ENCODE peak calls at places on chromosomes 2 and 18, in ten cellular contexts. One of them, this sample, is unnamed.

GRCh38 chr2:120397362-120397811 is 51.5 kb downstream of the INHBB start:
- DNase-seq in fibroblast of mammary gland: no peak
- DNase-seq in astrocyte of the cerebellum: no peak
- DNase-seq in upper lobe of right lung: no peak
- DNase-seq in AG04450: no peak
- DNase-seq in OCI-LY7: no peak
- DNase-seq in Peyer's patch: no peak
- DNase-seq in GM06990: no peak
- DNase-seq in transverse colon: no peak
- DNase-seq in heart right ventricle: no peak
- DNase-seq in this sample: peak; percentile 46

GRCh38 chr2:130393318-130393910 is 37.6 kb downstream of the PTPN18 start:
- DNase-seq in upper lobe of right lung: no peak
- DNase-seq in GM06990: no peak
- DNase-seq in transverse colon: no peak
- DNase-seq in OCI-LY7: peak; percentile 3
- DNase-seq in astrocyte of the cerebellum: no peak
- DNase-seq in Peyer's patch: no peak
- DNase-seq in AG04450: no peak
- DNase-seq in heart right ventricle: no peak
- DNase-seq in fibroblast of mammary gland: no peak
- DNase-seq in this sample: no peak

GRCh38 chr2:139495851-139496250 is 715.7 kb upstream of the NXPH2 start:
- DNase-seq in transverse colon: no peak
- DNase-seq in heart right ventricle: no peak
- DNase-seq in GM06990: no peak
- DNase-seq in fibroblast of mammary gland: no peak
- DNase-seq in astrocyte of the cerebellum: no peak
- DNase-seq in AG04450: no peak
- DNase-seq in Peyer's patch: no peak
- DNase-seq in upper lobe of right lung: no peak
- DNase-seq in OCI-LY7: no peak
- DNase-seq in this sample: no peak

GRCh38 chr2:19035238-19035637 is 323.2 kb downstream of the OSR1 start:
- DNase-seq in Peyer's patch: no peak
- DNase-seq in transverse colon: no peak
- DNase-seq in fibroblast of mammary gland: peak; percentile 85
- DNase-seq in OCI-LY7: no peak
- DNase-seq in heart right ventricle: peak; percentile 17
- DNase-seq in AG04450: no peak
- DNase-seq in GM06990: no peak
- DNase-seq in upper lobe of right lung: no peak
- DNase-seq in astrocyte of the cerebellum: peak; percentile 60
- DNase-seq in this sample: peak; percentile 85

GRCh38 chr2:240928476-240929363 is 22.6 kb downstream of the CROCC2 start:
- DNase-seq in astrocyte of the cerebellum: no peak
- DNase-seq in AG04450: no peak
- DNase-seq in Peyer's patch: no peak
- DNase-seq in GM06990: no peak
- DNase-seq in fibroblast of mammary gland: no peak
- DNase-seq in transverse colon: no peak
- DNase-seq in OCI-LY7: no peak
- DNase-seq in upper lobe of right lung: peak; percentile 45
- DNase-seq in heart right ventricle: no peak
- DNase-seq in this sample: no peak

GRCh38 chr18:80173060-80173459 is 64.0 kb downstream of the ADNP2 start:
- DNase-seq in transverse colon: no peak
- DNase-seq in Peyer's patch: no peak
- DNase-seq in OCI-LY7: no peak
- DNase-seq in GM06990: no peak
- DNase-seq in upper lobe of right lung: peak; percentile 40
- DNase-seq in astrocyte of the cerebellum: no peak
- DNase-seq in heart right ventricle: no peak
- DNase-seq in AG04450: no peak
- DNase-seq in fibroblast of mammary gland: no peak
- DNase-seq in this sample: no peak

GRCh38 chr2:191486584-191487320 is 191.2 kb upstream of the NABP1 start:
- DNase-seq in heart right ventricle: no peak
- DNase-seq in GM06990: no peak
- DNase-seq in upper lobe of right lung: no peak
- DNase-seq in Peyer's patch: no peak
- DNase-seq in AG04450: peak; percentile 91
- DNase-seq in fibroblast of mammary gland: peak; percentile 98
- DNase-seq in astrocyte of the cerebellum: peak; percentile 99
- DNase-seq in OCI-LY7: no peak
- DNase-seq in transverse colon: peak; percentile 11
- DNase-seq in this sample: peak; percentile 99

GRCh38 chr2:110854355-110855081 is 122.1 kb downstream of the ACOXL start:
- DNase-seq in Peyer's patch: no peak
- DNase-seq in fibroblast of mammary gland: peak; percentile 3
- DNase-seq in AG04450: no peak
- DNase-seq in astrocyte of the cerebellum: no peak
- DNase-seq in heart right ventricle: no peak
- DNase-seq in upper lobe of right lung: no peak
- DNase-seq in GM06990: no peak
- DNase-seq in OCI-LY7: peak; percentile 41
- DNase-seq in transverse colon: no peak
- DNase-seq in this sample: no peak

GRCh38 chr2:20536619-20537422 is 89.9 kb downstream of the RHOB start:
- DNase-seq in fibroblast of mammary gland: no peak
- DNase-seq in astrocyte of the cerebellum: no peak
- DNase-seq in Peyer's patch: no peak
- DNase-seq in transverse colon: no peak
- DNase-seq in OCI-LY7: no peak
- DNase-seq in heart right ventricle: no peak
- DNase-seq in upper lobe of right lung: no peak
- DNase-seq in AG04450: no peak
- DNase-seq in GM06990: no peak
- DNase-seq in this sample: no peak

GRCh38 chr2:187825108-187825507 is 270.9 kb upstream of the TFPI start:
- DNase-seq in OCI-LY7: no peak
- DNase-seq in AG04450: no peak
- DNase-seq in transverse colon: no peak
- DNase-seq in GM06990: no peak
- DNase-seq in astrocyte of the cerebellum: no peak
- DNase-seq in heart right ventricle: no peak
- DNase-seq in fibroblast of mammary gland: no peak
- DNase-seq in upper lobe of right lung: no peak
- DNase-seq in Peyer's patch: no peak
- DNase-seq in this sample: no peak

GRCh38 chr18:56402872-56403516 is 235.4 kb downstream of the TXNL1 start:
- DNase-seq in heart right ventricle: no peak
- DNase-seq in fibroblast of mammary gland: peak; percentile 93
- DNase-seq in transverse colon: no peak
- DNase-seq in OCI-LY7: no peak
- DNase-seq in upper lobe of right lung: no peak
- DNase-seq in Peyer's patch: no peak
- DNase-seq in AG04450: peak; percentile 59
- DNase-seq in GM06990: no peak
- DNase-seq in astrocyte of the cerebellum: peak; percentile 71
- DNase-seq in this sample: peak; percentile 94

GRCh38 chr18:78803104-78803503 is 176.5 kb upstream of the SALL3 start:
- DNase-seq in transverse colon: no peak
- DNase-seq in upper lobe of right lung: peak; percentile 40
- DNase-seq in GM06990: no peak
- DNase-seq in astrocyte of the cerebellum: no peak
- DNase-seq in OCI-LY7: no peak
- DNase-seq in fibroblast of mammary gland: no peak
- DNase-seq in Peyer's patch: no peak
- DNase-seq in heart right ventricle: no peak
- DNase-seq in AG04450: no peak
- DNase-seq in this sample: no peak

GRCh38 chr18:76519156-76519549 is 24.1 kb upstream of the ZNF516 start:
- DNase-seq in upper lobe of right lung: no peak
- DNase-seq in fibroblast of mammary gland: peak; percentile 41
- DNase-seq in AG04450: no peak
- DNase-seq in Peyer's patch: no peak
- DNase-seq in GM06990: no peak
- DNase-seq in heart right ventricle: no peak
- DNase-seq in transverse colon: no peak
- DNase-seq in OCI-LY7: no peak
- DNase-seq in astrocyte of the cerebellum: no peak
- DNase-seq in this sample: no peak

GRCh38 chr2:168521342-168521741 is 65.3 kb downstream of the CERS6 start:
- DNase-seq in OCI-LY7: no peak
- DNase-seq in GM06990: no peak
- DNase-seq in fibroblast of mammary gland: peak; percentile 45
- DNase-seq in transverse colon: no peak
- DNase-seq in Peyer's patch: no peak
- DNase-seq in astrocyte of the cerebellum: no peak
- DNase-seq in AG04450: no peak
- DNase-seq in heart right ventricle: no peak
- DNase-seq in upper lobe of right lung: no peak
- DNase-seq in this sample: no peak

GRCh38 chr2:191675807-191676667 is 1.9 kb upstream of the NABP1 start:
- DNase-seq in Peyer's patch: peak; percentile 84
- DNase-seq in OCI-LY7: peak; percentile 89
- DNase-seq in fibroblast of mammary gland: peak; percentile 41
- DNase-seq in heart right ventricle: peak; percentile 23
- DNase-seq in GM06990: peak; percentile 80
- DNase-seq in upper lobe of right lung: peak; percentile 64
- DNase-seq in AG04450: no peak
- DNase-seq in transverse colon: peak; percentile 69
- DNase-seq in astrocyte of the cerebellum: no peak
- DNase-seq in this sample: peak; percentile 46

GRCh38 chr2:84494070-84494469 is 22.2 kb upstream of the DNAH6 start:
- DNase-seq in AG04450: no peak
- DNase-seq in transverse colon: no peak
- DNase-seq in Peyer's patch: no peak
- DNase-seq in fibroblast of mammary gland: peak; percentile 48
- DNase-seq in GM06990: no peak
- DNase-seq in upper lobe of right lung: no peak
- DNase-seq in OCI-LY7: no peak
- DNase-seq in heart right ventricle: no peak
- DNase-seq in astrocyte of the cerebellum: no peak
- DNase-seq in this sample: peak; percentile 18
- H3K4me3 ChIP-seq in AG04450: no peak overlapping the region
- H3K4me3 ChIP-seq in transverse colon: no peak overlapping the region
- H3K4me3 ChIP-seq in Peyer's patch: no peak overlapping the region
- H3K4me3 ChIP-seq in fibroblast of mammary gland: no peak overlapping the region
- H3K4me3 ChIP-seq in GM06990: no peak overlapping the region
- H3K4me3 ChIP-seq in upper lobe of right lung: no peak overlapping the region
- H3K4me3 ChIP-seq in OCI-LY7: no peak overlapping the region
- H3K4me3 ChIP-seq in heart right ventricle: no peak overlapping the region
- H3K4me3 ChIP-seq in astrocyte of the cerebellum: no peak overlapping the region
- H3K4me3 ChIP-seq in this sample: no peak overlapping the region

GRCh38 chr18:65091737-65092329 is 659.0 kb upstream of the CDH7 start:
- DNase-seq in transverse colon: no peak
- DNase-seq in heart right ventricle: no peak
- DNase-seq in fibroblast of mammary gland: peak; percentile 2
- DNase-seq in GM06990: no peak
- DNase-seq in upper lobe of right lung: no peak
- DNase-seq in Peyer's patch: no peak
- DNase-seq in OCI-LY7: peak; percentile 28
- DNase-seq in astrocyte of the cerebellum: peak; percentile 1
- DNase-seq in AG04450: no peak
- DNase-seq in this sample: no peak
- TF ChIP-seq CTCF in transverse colon: no peak
- TF ChIP-seq CTCF in heart right ventricle: peak; percentile 51
- TF ChIP-seq CTCF in fibroblast of mammary gland: peak; percentile 24
- TF ChIP-seq CTCF in GM06990: peak; percentile 33
- TF ChIP-seq CTCF in upper lobe of right lung: peak; percentile 34
- TF ChIP-seq CTCF in Peyer's patch: peak; percentile 25
- TF ChIP-seq CTCF in OCI-LY7: peak; percentile 69
- TF ChIP-seq CTCF in astrocyte of the cerebellum: peak; percentile 65
- TF ChIP-seq CTCF in AG04450: no peak
- TF ChIP-seq CTCF in this sample: peak; percentile 25

GRCh38 chr18:67305466-67305865 is 211.1 kb downstream of the DSEL start:
- DNase-seq in transverse colon: no peak
- DNase-seq in AG04450: no peak
- DNase-seq in upper lobe of right lung: no peak
- DNase-seq in OCI-LY7: no peak
- DNase-seq in GM06990: no peak
- DNase-seq in heart right ventricle: no peak
- DNase-seq in fibroblast of mammary gland: no peak
- DNase-seq in astrocyte of the cerebellum: no peak
- DNase-seq in Peyer's patch: no peak
- DNase-seq in this sample: no peak

GRCh38 chr18:67300498-67300897 is 216.0 kb downstream of the DSEL start:
- DNase-seq in astrocyte of the cerebellum: no peak
- DNase-seq in GM06990: peak; percentile 13
- DNase-seq in heart right ventricle: no peak
- DNase-seq in fibroblast of mammary gland: peak; percentile 35
- DNase-seq in OCI-LY7: peak; percentile 64
- DNase-seq in Peyer's patch: no peak
- DNase-seq in transverse colon: no peak
- DNase-seq in upper lobe of right lung: no peak
- DNase-seq in AG04450: no peak
- DNase-seq in this sample: no peak

GRCh38 chr18:67301592-67301991 is 214.9 kb downstream of the DSEL start:
- DNase-seq in Peyer's patch: no peak
- DNase-seq in astrocyte of the cerebellum: no peak
- DNase-seq in GM06990: no peak
- DNase-seq in AG04450: no peak
- DNase-seq in upper lobe of right lung: no peak
- DNase-seq in fibroblast of mammary gland: peak; percentile 36
- DNase-seq in transverse colon: no peak
- DNase-seq in heart right ventricle: no peak
- DNase-seq in OCI-LY7: no peak
- DNase-seq in this sample: peak; percentile 1

DNA sequence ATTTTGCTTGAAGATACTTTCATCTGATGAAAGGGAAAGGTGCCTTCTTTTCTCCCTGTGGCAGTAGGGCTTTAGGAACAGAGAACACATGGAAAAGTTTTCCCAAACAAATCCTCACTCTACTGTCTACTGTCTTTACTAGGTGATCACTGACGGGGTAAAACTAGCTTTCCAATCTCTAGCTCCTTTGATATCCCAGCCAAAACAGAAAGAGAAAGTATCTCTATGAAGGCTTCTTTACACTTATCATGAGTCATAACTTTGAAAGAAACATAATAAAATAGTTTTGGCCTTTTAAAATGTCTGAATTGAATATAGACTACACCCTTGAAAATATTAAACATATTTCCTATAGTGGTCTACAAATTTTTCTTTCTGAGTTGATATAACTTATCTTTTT is 214.5 kb downstream of the DSEL start:
- DNase-seq in OCI-LY7: no peak
- DNase-seq in Peyer's patch: no peak
- DNase-seq in fibroblast of mammary gland: peak; percentile 53
- DNase-seq in astrocyte of the cerebellum: peak; percentile 4
- DNase-seq in GM06990: no peak
- DNase-seq in heart right ventricle: no peak
- DNase-seq in upper lobe of right lung: no peak
- DNase-seq in transverse colon: no peak
- DNase-seq in AG04450: no peak
- DNase-seq in this sample: peak; percentile 3
- H3K4me3 ChIP-seq in OCI-LY7: no peak overlapping the region
- H3K4me3 ChIP-seq in Peyer's patch: no peak overlapping the region
- H3K4me3 ChIP-seq in fibroblast of mammary gland: no peak overlapping the region
- H3K4me3 ChIP-seq in astrocyte of the cerebellum: no peak overlapping the region
- H3K4me3 ChIP-seq in GM06990: no peak overlapping the region
- H3K4me3 ChIP-seq in heart right ventricle: no peak overlapping the region
- H3K4me3 ChIP-seq in upper lobe of right lung: no peak overlapping the region
- H3K4me3 ChIP-seq in transverse colon: no peak overlapping the region
- H3K4me3 ChIP-seq in AG04450: no peak overlapping the region
- H3K4me3 ChIP-seq in this sample: no peak overlapping the region

DNA sequence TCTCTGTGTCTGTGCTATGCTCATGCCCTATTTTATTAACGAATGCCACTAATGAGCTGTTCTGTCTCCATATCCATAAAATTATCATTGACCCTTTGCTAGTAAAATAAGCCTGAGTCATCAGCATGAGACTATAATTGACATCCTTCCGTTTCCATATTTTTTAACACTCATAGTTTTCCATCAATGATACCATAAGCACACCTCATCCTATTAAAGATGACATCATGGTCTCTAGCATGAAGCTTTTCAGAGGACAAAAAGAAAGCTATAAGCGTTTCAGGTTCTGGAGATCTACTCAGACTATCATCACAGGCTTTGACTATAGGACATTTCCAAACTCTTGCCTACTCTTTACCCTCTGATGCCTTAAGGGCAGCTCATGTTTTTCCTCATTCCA is 1.2 kb upstream of the DSC2 start:
- DNase-seq in Peyer's patch: no peak
- DNase-seq in AG04450: no peak
- DNase-seq in OCI-LY7: no peak
- DNase-seq in fibroblast of mammary gland: no peak
- DNase-seq in GM06990: no peak
- DNase-seq in transverse colon: no peak
- DNase-seq in upper lobe of right lung: no peak
- DNase-seq in heart right ventricle: no peak
- DNase-seq in astrocyte of the cerebellum: no peak
- DNase-seq in this sample: no peak
- TF ChIP-seq CTCF in Peyer's patch: no peak
- TF ChIP-seq CTCF in AG04450: no peak
- TF ChIP-seq CTCF in OCI-LY7: no peak
- TF ChIP-seq CTCF in fibroblast of mammary gland: no peak
- TF ChIP-seq CTCF in GM06990: no peak
- TF ChIP-seq CTCF in transverse colon: no peak
- TF ChIP-seq CTCF in upper lobe of right lung: no peak
- TF ChIP-seq CTCF in heart right ventricle: no peak
- TF ChIP-seq CTCF in astrocyte of the cerebellum: no peak
- TF ChIP-seq CTCF in this sample: no peak

This sample was measured in AG10803.